ENCODE peak calls at places on chromosomes 2 and 18, in nine cellular contexts. H is neural progenitor cell; Q is heart right ventricle; O is psoas muscle; W is uterus; B is transverse colon; J is left ventricle myocardium inferior; R is fibroblast of lung; I is CD4-positive, CD25-positive, alpha-beta regulatory T cell. X is an unnamed sample.
A peak's percentile ranks its signal among the peaks of the same experiment; 100 is the strongest.

GRCh38 chr2:130901061-130901460 is 64.3 kb downstream of the ARHGEF4 start:
- DNase-seq in W (no peak), B (no peak), Q (no peak), R (no peak), J (no peak), O (no peak), I (no peak), H (no peak), X (no peak)

GRCh38 chr2:100903534-100904258 is 83.8 kb downstream of the NPAS2 start:
- DNase-seq in O (no peak), B (no peak), J (no peak), W (no peak), I (no peak), Q (no peak), R (peak; percentile 61), H (peak; percentile 58), X (no peak)

GRCh38 chr2:233297076-233297475 is 10.5 kb upstream of the SAG start:
- DNase-seq in W (no peak), O (no peak), B (no peak), H (no peak), I (no peak), R (no peak), Q (no peak), J (no peak), X (no peak)

GRCh38 chr2:174682578-174683391 is 81.5 kb downstream of the CHRNA1 start:
- DNase-seq in W (peak; percentile 78), J (peak; percentile 79), B (peak; percentile 75), R (peak; percentile 63), I (peak; percentile 69), H (peak; percentile 84), O (peak; percentile 80), Q (peak; percentile 78), X (peak; percentile 38)

GRCh38 chr2:68157002-68157401 is 686 bp upstream of the PNO1 start:
- DNase-seq in I (no peak), J (no peak), O (no peak), H (peak; percentile 78), W (no peak), B (no peak), R (peak; percentile 40), Q (no peak), X (no peak)

GRCh38 chr2:39593439-39594393 is 72.0 kb upstream of the TMEM178A start:
- DNase-seq in R (peak; percentile 87), I (peak; percentile 22), B (no peak), O (no peak), J (no peak), Q (peak; percentile 70), H (peak; percentile 68), W (no peak), X (no peak)

GRCh38 chr2:140454717-140455116 is 1674.5 kb upstream of the NXPH2 start:
- DNase-seq in W (no peak), B (no peak), I (no peak), O (no peak), H (no peak), R (peak; percentile 77), Q (no peak), J (no peak), X (no peak)

GRCh38 chr2:128622371-128622770 is 303.7 kb upstream of the HS6ST1 start:
- DNase-seq in Q (no peak), J (no peak), B (peak; percentile 24), O (peak; percentile 53), R (no peak), W (no peak), H (no peak), I (no peak), X (no peak)

GRCh38 chr2:202017940-202018339 is 15.7 kb upstream of the FZD7 start:
- DNase-seq in B (no peak), I (no peak), H (no peak), Q (peak; percentile 49), W (no peak), R (no peak), J (no peak), O (no peak), X (no peak)

GRCh38 chr18:9178557-9178956 is 42.0 kb downstream of the ANKRD12 start:
- DNase-seq in R (no peak), O (no peak), B (no peak), I (no peak), Q (no peak), J (no peak), H (no peak), W (no peak), X (no peak)

GRCh38 chr2:20419007-20419576 is 27.8 kb upstream of the RHOB start:
- DNase-seq in B (peak; percentile 57), O (no peak), R (no peak), H (peak; percentile 67), W (no peak), I (no peak), Q (no peak), J (no peak), X (no peak)

GRCh38 chr2:213420829-213421385 is 136.6 kb downstream of the SPAG16 start:
- DNase-seq in W (no peak), O (no peak), Q (no peak), H (peak; percentile 15), B (no peak), I (no peak), J (no peak), R (no peak), X (no peak)

GRCh38 chr2:46856336-46856735 is 59.3 kb downstream of the MCFD2 start:
- DNase-seq in B (no peak), O (no peak), W (no peak), J (no peak), R (no peak), Q (no peak), I (no peak), H (no peak), X (no peak)

GRCh38 chr18:13374468-13375301 is 156.1 kb downstream of the LDLRAD4 start:
- DNase-seq in H (no peak), R (peak; percentile 53), B (no peak), O (no peak), I (no peak), W (no peak), Q (no peak), J (no peak), X (no peak)

GRCh38 chr2:75054296-75054695 is 95.9 kb downstream of the POLE4 start:
- DNase-seq in J (no peak), Q (no peak), B (no peak), R (peak; percentile 77), W (no peak), O (no peak), H (no peak), I (no peak), X (no peak)

GRCh38 chr18:77635441-77635840 is 385.8 kb downstream of the GALR1 start:
- DNase-seq in B (no peak), R (no peak), H (no peak), I (no peak), Q (peak; percentile 49), J (peak; percentile 34), O (no peak), W (peak; percentile 79), X (no peak)

GRCh38 chr2:230824406-230824978 is 40.2 kb upstream of the ITM2C start:
- DNase-seq in R (peak; percentile 71), I (peak; percentile 84), Q (peak; percentile 76), W (peak; percentile 39), J (no peak), H (peak; percentile 87), B (peak; percentile 45), O (no peak), X (peak; percentile 6)

GRCh38 chr2:237627463-237628321 is at the start of gene LRRFIP1:
- DNase-seq in R (peak; percentile 34), O (peak; percentile 77), B (peak; percentile 20), W (peak; percentile 57), I (no peak), H (peak; percentile 76), Q (no peak), J (peak; percentile 57), X (no peak)
- H3K27ac ChIP-seq in R (peak within 1 kb of the TSS; percentile 11), O (peak within 1 kb of the TSS; percentile 94), B (peak within 1 kb of the TSS; percentile 72), W (peak within 1 kb of the TSS; percentile 96), I (no peak within 1 kb of the TSS), H (no peak within 1 kb of the TSS), Q (peak within 1 kb of the TSS; percentile 93), J (peak within 1 kb of the TSS; percentile 92), X (no peak within 1 kb of the TSS)

DNA sequence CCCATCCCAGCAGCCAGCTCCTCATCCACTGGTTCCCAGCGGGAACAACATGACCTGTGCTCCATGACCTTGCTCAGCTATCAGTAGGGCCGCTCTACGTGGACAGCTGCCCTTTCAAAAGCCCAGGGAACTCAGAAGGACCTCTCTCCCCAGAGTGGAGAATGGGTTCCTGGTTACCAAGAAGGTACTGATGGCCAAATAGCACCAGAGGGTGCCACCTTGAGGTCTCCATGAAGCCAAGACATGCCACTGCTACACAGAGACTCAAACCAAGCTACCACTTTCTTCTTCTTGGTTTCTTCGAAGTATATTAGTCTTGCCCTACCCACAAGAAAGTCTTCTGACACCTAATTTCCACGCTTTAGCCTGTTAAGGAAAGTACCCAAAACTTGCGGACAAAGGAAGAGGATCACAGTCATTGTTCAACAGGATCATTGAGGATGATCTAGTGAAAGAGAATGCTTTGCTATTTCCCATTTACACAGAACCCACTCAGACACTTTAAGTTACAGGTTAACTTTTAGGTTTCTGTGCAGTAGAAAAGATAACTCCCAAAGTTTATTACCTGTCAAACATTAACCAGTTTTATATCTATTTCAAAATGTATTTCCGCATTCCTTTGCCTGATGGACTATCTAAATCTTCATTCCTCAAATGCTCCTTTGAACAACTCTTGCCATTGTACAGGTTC is 102.3 kb downstream of the ALPK2 start:
- DNase-seq in W (no peak), H (no peak), O (no peak), B (no peak), R (no peak), I (no peak), Q (no peak), J (no peak), X (no peak)
- H3K4me3 ChIP-seq in W (no peak overlapping the region), H (no peak overlapping the region), O (no peak overlapping the region), B (no peak overlapping the region), R (no peak overlapping the region), I (no peak overlapping the region), Q (no peak overlapping the region), J (no peak overlapping the region), X (no peak overlapping the region)

GRCh38 chr18:45522371-45522770 is 92.9 kb upstream of the SLC14A2 start:
- DNase-seq in I (no peak), J (no peak), Q (no peak), B (no peak), W (no peak), O (no peak), R (peak; percentile 90), H (no peak), X (no peak)

GRCh38 chr18:45521777-45522176 is 93.5 kb upstream of the SLC14A2 start:
- DNase-seq in J (no peak), W (peak; percentile 36), I (peak; percentile 1), Q (no peak), O (no peak), B (no peak), H (no peak), R (peak; percentile 75), X (no peak)

GRCh38 chr18:45518770-45519169 is 96.5 kb upstream of the SLC14A2 start:
- DNase-seq in R (no peak), W (no peak), H (no peak), I (no peak), Q (no peak), B (no peak), J (no peak), O (no peak), X (no peak)

GRCh38 chr18:45519881-45520280 is 95.4 kb upstream of the SLC14A2 start:
- DNase-seq in R (peak; percentile 87), J (no peak), H (no peak), W (no peak), B (no peak), I (no peak), O (no peak), Q (no peak), X (no peak)

GRCh38 chr18:45521151-45521550 is 94.1 kb upstream of the SLC14A2 start:
- DNase-seq in B (no peak), R (peak; percentile 95), W (no peak), H (no peak), O (no peak), J (no peak), Q (no peak), I (no peak), X (no peak)
- H3K27ac ChIP-seq in B (peak overlapping the region; percentile 10), R (peak overlapping the region; percentile 49), W (no peak overlapping the region), H (no peak overlapping the region), O (no peak overlapping the region), J (peak overlapping the region; percentile 41), Q (no peak overlapping the region), I (no peak overlapping the region), X (no peak overlapping the region)

GRCh38 chr18:63480476-63480875 is 3.7 kb downstream of the SERPINB5 start:
- DNase-seq in B (no peak), W (no peak), H (no peak), R (no peak), I (no peak), J (no peak), Q (no peak), O (no peak), X (no peak)
- H3K4me3 ChIP-seq in B (no peak overlapping the region), W (no peak overlapping the region), H (no peak overlapping the region), R (no peak overlapping the region), I (no peak overlapping the region), J (no peak overlapping the region), Q (no peak overlapping the region), O (no peak overlapping the region), X (no peak overlapping the region)